ENCODE peak calls at places on chromosomes 12 and 14, in eight cellular contexts. F, E, Z, D, W, R, T and C are unnamed samples.

GRCh38 chr12:11397366-11397765 is 2.0 kb upstream of the PRB2 start:
- DNase-seq in Z (no peak), E (no peak), T (peak), F (no peak), W (no peak), D (no peak), R (no peak), C (no peak)

GRCh38 chr12:130433834-130434233 is 96.1 kb downstream of the PIWIL1 start:
- DNase-seq in F (no peak), Z (no peak), W (no peak), E (no peak), D (no peak), T (no peak), R (peak), C (no peak)

GRCh38 chr14:65370890-65371289 is 41.6 kb upstream of the FUT8 start:
- DNase-seq in Z (no peak), F (no peak), E (no peak), W (no peak), D (no peak), R (no peak), T (peak), C (peak)

GRCh38 chr14:63204407-63205280 is at the start of gene RHOJ:
- DNase-seq in D (no peak), T (peak), R (peak), Z (peak), E (no peak), W (no peak), F (no peak), C (no peak)

GRCh38 chr12:105590571-105590970 is 260.1 kb downstream of the C12orf75 start:
- DNase-seq in F (no peak), Z (no peak), W (no peak), R (no peak), E (no peak), T (no peak), D (peak), C (no peak)

GRCh38 chr14:60250318-60251035 is 1.5 kb downstream of the PPM1A start:
- DNase-seq in R (no peak), Z (no peak), T (peak), W (no peak), E (no peak), D (peak), F (no peak), C (no peak)

GRCh38 chr12:22283006-22283506 is 51.5 kb downstream of the ST8SIA1 start:
- DNase-seq in Z (no peak), W (peak), E (no peak), R (no peak), T (no peak), F (peak), D (peak), C (no peak)

GRCh38 chr12:6084261-6084968 is 40.1 kb downstream of the VWF start:
- DNase-seq in T (peak), Z (no peak), D (peak), W (no peak), F (peak), E (no peak), R (peak), C (no peak)

GRCh38 chr14:80313806-80314205 is 102.5 kb upstream of the DIO2 start:
- DNase-seq in W (peak), T (no peak), Z (no peak), D (no peak), R (no peak), F (no peak), E (no peak), C (no peak)

GRCh38 chr14:104048758-104049496 is 36.6 kb upstream of the ASPG start:
- DNase-seq in Z (no peak), T (no peak), E (no peak), W (no peak), D (peak), R (no peak), F (no peak), C (peak)

GRCh38 chr12:52295663-52296062 is 4.3 kb upstream of the KRT81 start:
- DNase-seq in Z (no peak), W (no peak), E (no peak), R (no peak), T (no peak), D (no peak), F (no peak), C (no peak)

GRCh38 chr14:23141706-23142467 is 22.8 kb upstream of the CEBPE start:
- DNase-seq in T (no peak), F (peak), Z (peak), D (peak), R (peak), W (peak), E (peak), C (no peak)

GRCh38 chr12:89529738-89530137 is 3.9 kb upstream of the POC1B start:
- DNase-seq in D (peak), Z (no peak), F (peak), E (no peak), R (no peak), T (peak), W (no peak), C (peak)

DNA sequence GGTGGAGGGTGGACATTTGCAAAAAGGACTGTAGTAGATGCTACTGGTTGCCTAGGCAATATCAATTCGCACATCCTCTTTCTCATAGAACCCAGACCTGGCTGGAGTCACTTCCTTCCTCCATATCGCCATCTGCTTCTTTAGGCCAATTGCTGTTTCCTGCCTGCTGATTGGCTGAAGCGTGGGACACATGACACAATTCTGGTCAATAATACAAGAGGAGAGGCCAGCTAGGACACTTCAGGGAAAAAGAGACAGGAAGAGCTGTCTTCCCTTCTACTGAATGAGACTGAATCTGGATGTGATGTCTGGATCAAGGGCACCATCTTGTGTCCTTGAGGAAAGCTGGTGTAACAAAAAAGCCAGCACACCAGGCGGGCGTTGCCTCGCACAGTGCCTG is 53.8 kb downstream of the TRPV4 start:
- DNase-seq in E (no peak), D (no peak), F (no peak), T (no peak), R (no peak), W (no peak), Z (no peak), C (no peak)
- TF ChIP-seq CTCF in E (no peak), D (no peak), F (no peak), T (no peak), R (no peak), W (no peak), Z (no peak), C (no peak)

GRCh38 chr12:53414756-53415417 is 8.8 kb upstream of the AMHR2 start:
- DNase-seq in T (no peak), W (no peak), D (no peak), R (peak), E (no peak), Z (no peak), F (no peak), C (no peak)

GRCh38 chr12:53413485-53414215 is 10.0 kb upstream of the AMHR2 start:
- DNase-seq in F (no peak), Z (no peak), D (no peak), W (no peak), E (no peak), T (peak), R (no peak), C (no peak)

GRCh38 chr12:53423597-53423996 is at the start of gene AMHR2:
- DNase-seq in Z (no peak), E (no peak), W (no peak), D (no peak), R (no peak), F (no peak), T (no peak), C (no peak)

DNA sequence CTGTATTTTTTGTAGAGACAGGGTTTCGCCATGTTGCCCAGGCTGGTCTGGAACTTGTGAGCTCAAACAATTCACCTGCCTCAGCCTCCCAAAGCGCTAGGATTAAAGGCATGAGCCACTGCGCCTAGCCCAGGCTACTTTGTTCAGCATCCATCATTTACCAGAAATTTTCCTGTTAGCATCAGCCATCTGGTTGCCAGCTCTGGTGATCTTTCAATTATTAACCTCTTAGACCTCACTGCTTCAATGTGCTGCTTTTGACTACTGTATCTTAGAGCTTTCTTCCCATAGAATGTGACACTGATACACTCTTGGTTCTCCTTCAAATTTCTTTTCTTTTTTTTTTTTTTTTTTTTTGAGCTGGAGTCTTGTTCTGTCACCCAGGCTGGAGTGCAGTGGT is 5.4 kb upstream of the AMHR2 start:
- DNase-seq in W (no peak), Z (no peak), D (no peak), E (no peak), T (no peak), R (no peak), F (no peak), C (no peak)
- TF ChIP-seq CTCF in W (no peak), Z (no peak), D (no peak), E (no peak), T (no peak), R (no peak), F (no peak), C (no peak)

GRCh38 chr12:19410211-19410610 is 29.1 kb upstream of the AEBP2 start:
- DNase-seq in E (no peak), D (no peak), F (no peak), Z (no peak), T (peak), R (no peak), W (no peak), C (no peak)
- TF ChIP-seq CTCF in E (no peak), D (no peak), F (no peak), Z (no peak), T (no peak), R (no peak), W (no peak), C (no peak)

GRCh38 chr12:62600038-62600437 is 133.4 kb downstream of the MON2 start:
- DNase-seq in W (no peak), R (no peak), D (no peak), Z (no peak), F (no peak), T (peak), E (no peak), C (no peak)
- TF ChIP-seq CTCF in W (no peak), R (no peak), D (peak), Z (no peak), F (peak), T (peak), E (no peak), C (peak)